ENCODE peak calls at places on chromosomes 7 and 10, in five cellular contexts. L, Z, O, H and Q are unnamed samples.
A peak's percentile ranks its signal among the peaks of the same experiment; 100 is the strongest.

GRCh38 chr10:119667562-119668328 is 16.6 kb downstream of the BAG3 start:
- DNase-seq in L (no peak), Z (no peak), O (peak; percentile 60), H (peak; percentile 96), Q (peak; percentile 95)

GRCh38 chr7:133039614-133040013 is 42.3 kb downstream of the CHCHD3 start:
- DNase-seq in L (no peak), Z (no peak), O (no peak), H (no peak), Q (no peak)

GRCh38 chr10:67803588-67804394 is 34.2 kb downstream of the DNAJC12 start:
- DNase-seq in L (no peak), Z (peak; percentile 59), O (no peak), H (peak; percentile 17), Q (no peak)

GRCh38 chr7:128827971-128828711 is 2.1 kb upstream of the FLNC start:
- DNase-seq in L (no peak), Z (no peak), O (no peak), H (peak; percentile 70), Q (peak; percentile 87)

GRCh38 chr7:100364480-100364879 is 6.6 kb downstream of the PILRB start:
- DNase-seq in L (no peak), Z (no peak), O (no peak), H (no peak), Q (no peak)

GRCh38 chr7:135933509-135934188 is 43.5 kb downstream of the MTPN start:
- DNase-seq in L (no peak), Z (no peak), O (no peak), H (no peak), Q (peak; percentile 23)

GRCh38 chr10:20890009-20890408 is 7.1 kb downstream of the NEBL start:
- DNase-seq in L (no peak), Z (no peak), O (no peak), H (no peak), Q (no peak)

GRCh38 chr7:25918731-25919130 is 233.3 kb upstream of the NFE2L3 start:
- DNase-seq in L (no peak), Z (no peak), O (no peak), H (no peak), Q (no peak)

GRCh38 chr10:74363727-74364126 is 212.7 kb downstream of the ADK start:
- DNase-seq in L (no peak), Z (no peak), O (no peak), H (peak; percentile 16), Q (no peak)

GRCh38 chr7:138449580-138449979 is 10.5 kb upstream of the TRIM24 start:
- DNase-seq in L (peak; percentile 39), Z (peak; percentile 60), O (no peak), H (no peak), Q (no peak)

GRCh38 chr10:80464557-80465466 is 10.7 kb downstream of the TSPAN14 start:
- DNase-seq in L (no peak), Z (peak; percentile 60), O (no peak), H (no peak), Q (no peak)

GRCh38 chr10:128062331-128062730 is 63.9 kb downstream of the MKI67 start:
- DNase-seq in L (no peak), Z (peak; percentile 50), O (peak; percentile 43), H (no peak), Q (no peak)

GRCh38 chr7:140928491-140929309 is 4.0 kb upstream of the BRAF start:
- DNase-seq in L (no peak), Z (no peak), O (no peak), H (no peak), Q (no peak)

GRCh38 chr7:117993377-117994003 is 120.2 kb upstream of the CTTNBP2 start:
- DNase-seq in L (no peak), Z (peak; percentile 27), O (no peak), H (peak; percentile 30), Q (no peak)

GRCh38 chr10:78357027-78357672 is 323.5 kb downstream of the RPS24 start:
- DNase-seq in L (no peak), Z (no peak), O (no peak), H (no peak), Q (no peak)

GRCh38 chr7:16698200-16698910 is 52.4 kb downstream of the BZW2 start:
- DNase-seq in L (no peak), Z (no peak), O (no peak), H (no peak), Q (no peak)

GRCh38 chr10:8379906-8380832 is 325.7 kb downstream of the GATA3 start:
- DNase-seq in L (no peak), Z (no peak), O (no peak), H (no peak), Q (no peak)

GRCh38 chr7:25619963-25620799 is 391.9 kb upstream of the NPVF start:
- DNase-seq in L (peak; percentile 91), Z (peak; percentile 18), O (no peak), H (no peak), Q (peak; percentile 15)

GRCh38 chr10:130901311-130902165 is 410.0 kb downstream of the TCERG1L start:
- DNase-seq in L (no peak), Z (no peak), O (no peak), H (no peak), Q (no peak)

GRCh38 chr10:18214692-18215563 is 74.7 kb downstream of the CACNB2 start:
- DNase-seq in L (no peak), Z (peak; percentile 39), O (no peak), H (peak; percentile 79), Q (no peak)
- TF ChIP-seq CTCF in L (peak; percentile 78), Z (peak; percentile 62), O (peak; percentile 61), H (peak; percentile 92), Q (peak; percentile 43)

GRCh38 chr10:27568196-27569175 is 64.4 kb downstream of the RAB18 start:
- DNase-seq in L (no peak), Z (no peak), O (no peak), H (peak; percentile 64), Q (no peak)

GRCh38 chr10:27561362-27561761 is 57.3 kb downstream of the RAB18 start:
- DNase-seq in L (no peak), Z (no peak), O (no peak), H (no peak), Q (no peak)

GRCh38 chr10:27564381-27564780 is 60.3 kb downstream of the RAB18 start:
- DNase-seq in L (no peak), Z (peak; percentile 10), O (no peak), H (no peak), Q (no peak)

DNA sequence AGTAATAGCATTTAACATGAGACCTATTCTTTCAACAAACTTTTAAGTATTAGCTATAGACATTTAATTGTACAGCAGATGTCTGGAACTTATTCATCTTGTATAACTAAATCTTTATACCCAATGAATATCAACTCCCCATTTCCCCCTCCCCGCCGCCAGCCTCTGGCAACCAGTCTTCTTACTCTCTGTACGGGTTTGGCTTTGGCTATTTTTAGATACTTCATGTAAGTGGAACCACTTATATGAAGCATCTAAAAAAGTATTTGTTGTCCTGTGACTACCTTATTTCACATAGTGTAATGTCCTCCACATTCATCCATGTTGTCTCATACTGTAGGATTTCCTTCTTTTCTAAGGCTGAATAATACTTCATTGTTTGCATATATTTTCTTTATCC is 60.8 kb downstream of the RAB18 start:
- DNase-seq in L (no peak), Z (no peak), O (no peak), H (no peak), Q (no peak)
- TF ChIP-seq CTCF in L (no peak), Z (no peak), O (no peak), H (no peak), Q (no peak)

GRCh38 chr10:126571203-126571602 is 99.3 kb downstream of the C10orf90 start:
- DNase-seq in L (no peak), Z (no peak), O (no peak), H (no peak), Q (no peak)
- TF ChIP-seq CTCF in L (no peak), Z (no peak), O (no peak), H (no peak), Q (no peak)

GRCh38 chr7:131800008-131800407 is 243.6 kb upstream of the PODXL start:
- DNase-seq in L (no peak), Z (no peak), O (no peak), H (no peak), Q (no peak)
- TF ChIP-seq CTCF in L (no peak), Z (no peak), O (no peak), H (no peak), Q (no peak)

GRCh38 chr10:84329094-84329611 is 764 bp downstream of the CCSER2 start:
- DNase-seq in L (no peak), Z (peak; percentile 90), O (no peak), H (peak; percentile 51), Q (no peak)

GRCh38 chr10:84331091-84331490 is 2.7 kb downstream of the CCSER2 start:
- DNase-seq in L (no peak), Z (no peak), O (no peak), H (no peak), Q (no peak)

GRCh38 chr10:84333864-84334451 is 5.6 kb downstream of the CCSER2 start:
- DNase-seq in L (no peak), Z (peak; percentile 84), O (no peak), H (peak; percentile 47), Q (no peak)

GRCh38 chr10:84329986-84330651 is 1.7 kb downstream of the CCSER2 start:
- DNase-seq in L (no peak), Z (peak; percentile 26), O (no peak), H (no peak), Q (no peak)

GRCh38 chr10:84328303-84329093 is at the start of gene CCSER2:
- DNase-seq in L (peak; percentile 99), Z (peak; percentile 99), O (peak; percentile 99), H (peak; percentile 96), Q (peak; percentile 97)
- TF ChIP-seq CTCF in L (peak; percentile 20), Z (no peak), O (peak; percentile 25), H (no peak), Q (peak; percentile 12)

DNA sequence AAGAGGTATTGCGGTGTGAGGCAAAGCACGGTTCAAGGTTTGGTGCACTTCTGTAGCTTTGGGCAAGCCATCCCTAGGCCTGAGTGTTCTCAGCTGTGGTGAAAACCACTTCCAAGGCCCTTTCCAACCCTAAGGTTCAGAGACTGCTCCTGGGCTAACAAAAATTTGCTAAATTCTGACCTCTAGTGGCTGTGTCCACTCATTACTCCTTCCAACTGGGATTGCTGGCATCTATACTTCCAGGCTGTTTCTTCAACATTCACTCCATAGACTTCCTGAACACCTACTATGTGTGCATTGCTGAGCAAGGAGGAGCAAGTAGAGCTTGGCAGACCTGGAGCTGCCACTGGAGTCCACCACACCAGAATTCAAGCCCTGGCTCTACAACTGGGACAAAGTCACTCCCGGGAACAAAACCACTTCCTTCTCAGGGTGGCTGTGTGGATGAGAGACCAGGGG is 29.3 kb upstream of the SH3PXD2A start:
- DNase-seq in L (no peak), Z (no peak), O (no peak), H (peak; percentile 70), Q (no peak)
- TF ChIP-seq CTCF in L (peak; percentile 82), Z (peak; percentile 74), O (peak; percentile 79), H (peak; percentile 81), Q (peak; percentile 74)